ENCODE peak calls at places on chromosomes 1 and 21, in eight cellular contexts. L is iPS DF 6.9; J is SJSA1; M is heart left ventricle; V is IMR-90; R is PC-3; I is cardiac muscle cell; U is CD8-positive, alpha-beta memory T cell. N is an unnamed sample.

GRCh38 chr1:158071106-158071505 is 77.7 kb downstream of the KIRREL1 start:
- DNase-seq in L (no peak), J (no peak), M (no peak), V (peak; percentile 36), R (no peak), I (no peak), U (no peak), N (no peak)

GRCh38 chr1:70458120-70458519 is 47.1 kb downstream of the CTH start:
- DNase-seq in L (no peak), J (no peak), M (no peak), V (no peak), R (no peak), I (no peak), U (no peak), N (no peak)

GRCh38 chr1:182270731-182271130 is 120.9 kb downstream of the GLUL start:
- DNase-seq in L (no peak), J (no peak), M (no peak), V (no peak), R (no peak), I (no peak), U (no peak), N (no peak)

GRCh38 chr1:92907949-92908684 is 53.1 kb downstream of the DIPK1A start:
- DNase-seq in L (no peak), J (no peak), M (no peak), V (peak; percentile 51), R (peak; percentile 63), I (no peak), U (no peak), N (no peak)

GRCh38 chr1:183609313-183609712 is 19.1 kb upstream of the NCF2 start:
- DNase-seq in L (no peak), J (no peak), M (peak; percentile 76), V (peak; percentile 81), R (peak; percentile 68), I (peak; percentile 20), U (no peak), N (peak; percentile 52)

GRCh38 chr1:230068952-230069684 is 2.1 kb downstream of the GALNT2 start:
- DNase-seq in L (no peak), J (no peak), M (no peak), V (no peak), R (peak; percentile 65), I (peak; percentile 10), U (peak; percentile 14), N (no peak)

GRCh38 chr1:203121186-203122015 is 6.1 kb upstream of the ADORA1 start:
- DNase-seq in L (no peak), J (peak; percentile 34), M (no peak), V (no peak), R (no peak), I (no peak), U (no peak), N (no peak)

GRCh38 chr1:48043524-48043923 is 46.3 kb upstream of the TRABD2B start:
- DNase-seq in L (no peak), J (no peak), M (no peak), V (no peak), R (peak; percentile 16), I (no peak), U (no peak), N (no peak)

GRCh38 chr21:42319368-42319767 is 4.2 kb upstream of the TFF3 start:
- DNase-seq in L (no peak), J (peak; percentile 52), M (no peak), V (no peak), R (no peak), I (no peak), U (no peak), N (no peak)

GRCh38 chr1:189616893-189617292 is 860.8 kb downstream of the BRINP3 start:
- DNase-seq in L (no peak), J (no peak), M (no peak), V (peak; percentile 37), R (peak; percentile 77), I (no peak), U (no peak), N (no peak)

GRCh38 chr1:52633291-52633754 is 355 bp downstream of the SHISAL2A start:
- DNase-seq in L (no peak), J (no peak), M (no peak), V (no peak), R (no peak), I (peak; percentile 41), U (peak; percentile 60), N (no peak)

GRCh38 chr1:52634111-52634510 is 1.1 kb downstream of the SHISAL2A start:
- DNase-seq in L (no peak), J (no peak), M (no peak), V (no peak), R (no peak), I (no peak), U (peak; percentile 12), N (no peak)

GRCh38 chr1:52631759-52632331 is 1.1 kb upstream of the SHISAL2A start:
- DNase-seq in L (no peak), J (no peak), M (no peak), V (no peak), R (no peak), I (peak; percentile 17), U (no peak), N (no peak)

GRCh38 chr1:52635321-52636089 is 2.5 kb downstream of the SHISAL2A start:
- DNase-seq in L (no peak), J (no peak), M (no peak), V (no peak), R (peak; percentile 48), I (no peak), U (peak; percentile 28), N (no peak)

DNA sequence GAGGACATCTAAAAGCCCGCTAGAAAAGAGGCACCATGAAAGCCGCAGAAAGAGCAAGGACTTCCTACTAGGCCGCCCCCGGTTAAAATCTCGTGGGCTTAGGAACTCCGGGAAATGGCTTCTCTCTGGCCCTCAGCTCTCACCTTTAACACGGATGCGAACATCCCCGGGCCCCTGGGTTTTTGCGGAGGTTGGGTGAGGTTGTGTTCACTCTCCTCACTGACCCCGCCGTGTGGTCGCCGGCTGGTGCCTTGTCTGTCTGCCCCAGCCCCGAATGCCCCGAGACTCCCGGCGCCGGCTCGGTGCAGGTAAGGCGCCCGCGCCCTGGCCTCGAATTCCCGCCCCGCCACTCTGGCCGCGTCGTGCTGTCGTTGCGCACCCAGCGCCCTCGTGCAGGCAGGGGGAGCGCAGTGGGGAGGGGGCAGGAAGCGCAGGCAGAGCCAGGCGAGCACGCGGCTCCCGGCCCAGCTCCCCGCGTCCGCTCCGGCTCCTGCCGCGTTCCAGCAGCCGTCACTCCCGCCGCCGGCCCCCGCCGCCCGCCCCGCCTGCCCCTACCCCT is at the start of gene SHISAL2A:
- DNase-seq in L (peak; percentile 18), J (no peak), M (peak; percentile 40), V (no peak), R (no peak), I (peak; percentile 61), U (peak; percentile 76), N (no peak)
- H3K4me1 ChIP-seq in L (no peaks in the 10 kb centered on the region), J (peaks cover 62% of the 10 kb centered on the region), M (no peaks in the 10 kb centered on the region), V (peaks cover 5% of the 10 kb centered on the region), R (no peaks in the 10 kb centered on the region), I (peaks cover 8% of the 10 kb centered on the region), U (peaks cover 75% of the 10 kb centered on the region), N (no peaks in the 10 kb centered on the region)

DNA sequence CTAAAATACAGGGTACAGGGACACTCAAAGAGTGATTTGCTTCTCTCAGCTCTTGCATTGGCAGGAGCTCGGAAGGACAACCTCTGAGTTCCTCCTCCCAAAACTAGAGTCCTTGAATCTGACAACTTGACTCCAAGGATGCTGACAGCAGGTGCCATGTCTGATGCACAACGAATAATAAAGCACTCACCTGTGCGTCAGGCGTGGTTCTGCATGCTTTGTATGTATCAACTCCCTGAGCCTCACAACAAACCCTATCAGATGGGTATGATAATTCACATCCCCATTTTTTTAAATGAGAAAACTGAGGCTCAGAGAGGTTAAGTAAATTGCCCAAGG is 1.4 kb downstream of the LAPTM5 start:
- DNase-seq in L (no peak), J (no peak), M (no peak), V (no peak), R (no peak), I (no peak), U (no peak), N (no peak)
- H3K4me1 ChIP-seq in L (peaks cover 2% of the 10 kb centered on the region), J (peaks cover 14% of the 10 kb centered on the region), M (no peaks in the 10 kb centered on the region), V (peaks cover 6% of the 10 kb centered on the region), R (peaks cover 18% of the 10 kb centered on the region), I (peaks cover 6% of the 10 kb centered on the region), U (peaks cover 75% of the 10 kb centered on the region), N (no peaks in the 10 kb centered on the region)

DNA sequence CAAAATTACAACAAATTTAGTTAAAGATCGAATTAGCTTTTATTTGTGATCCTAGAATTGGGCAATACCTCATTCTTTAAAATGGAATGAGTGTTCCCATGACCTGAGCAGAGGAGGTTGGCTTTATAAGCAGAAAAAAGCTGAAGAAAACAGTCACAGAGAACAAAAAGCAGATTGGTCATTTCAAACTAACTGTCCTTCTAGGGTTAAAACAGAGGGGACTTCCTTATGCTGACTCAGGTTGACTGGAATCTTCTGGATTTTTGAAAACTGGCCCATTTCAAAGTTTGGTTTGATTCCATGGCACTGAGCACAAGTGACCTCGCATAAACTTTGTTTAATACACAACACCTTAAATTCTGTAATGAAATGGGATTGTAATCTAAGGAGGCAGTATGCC is 17.6 kb downstream of the NFASC start:
- DNase-seq in L (no peak), J (no peak), M (no peak), V (no peak), R (no peak), I (no peak), U (no peak), N (no peak)
- H3K4me1 ChIP-seq in L (peaks cover 3% of the 10 kb centered on the region), J (no peaks in the 10 kb centered on the region), M (peaks cover 6% of the 10 kb centered on the region), V (no peaks in the 10 kb centered on the region), R (no peaks in the 10 kb centered on the region), I (peaks cover 4% of the 10 kb centered on the region), U (no peaks in the 10 kb centered on the region), N (peaks cover 8% of the 10 kb centered on the region)

GRCh38 chr1:56436338-56436695 is 143.0 kb downstream of the PLPP3 start:
- DNase-seq in L (no peak), J (no peak), M (no peak), V (no peak), R (no peak), I (no peak), U (no peak), N (no peak)
- H3K4me1 ChIP-seq in L (peaks cover 11% of the 10 kb centered on the region), J (peaks cover 31% of the 10 kb centered on the region), M (peaks cover 52% of the 10 kb centered on the region), V (peaks cover 6% of the 10 kb centered on the region), R (peaks cover 3% of the 10 kb centered on the region), I (peaks cover 41% of the 10 kb centered on the region), U (no peaks in the 10 kb centered on the region), N (peaks cover 16% of the 10 kb centered on the region)